ENCODE peak calls at places on chromosomes 3 and 15, in four cellular contexts. R is foreskin fibroblast, U is upper lobe of left lung, L is B cell. N is an unnamed sample.

GRCh38 chr3:182108351-182108750 is 396.6 kb downstream of the SOX2 start:
- DNase-seq in R (no peak), U (no peak), L (no peak), N (no peak)

GRCh38 chr3:120299403-120299802 is 14.4 kb upstream of the GPR156 start:
- DNase-seq in R (no peak), U (no peak), L (no peak), N (no peak)

GRCh38 chr15:78365931-78366330 is 25.8 kb downstream of the CRABP1 start:
- DNase-seq in R (no peak), U (no peak), L (no peak), N (no peak)

GRCh38 chr3:67601919-67602608 is 52.3 kb downstream of the SUCLG2 start:
- DNase-seq in R (no peak), U (no peak), L (no peak), N (no peak)

GRCh38 chr15:38941399-38941953 is 376.9 kb upstream of the RASGRP1 start:
- DNase-seq in R (peak), U (no peak), L (no peak), N (no peak)

GRCh38 chr15:33400941-33401340 is 90.2 kb downstream of the RYR3 start:
- DNase-seq in R (no peak), U (no peak), L (no peak), N (no peak)

GRCh38 chr15:48389701-48390143 is 58.5 kb downstream of the DUT start:
- DNase-seq in R (peak), U (no peak), L (no peak), N (no peak)

GRCh38 chr3:187274315-187274976 is 17.1 kb downstream of the MASP1 start:
- DNase-seq in R (no peak), U (peak), L (no peak), N (no peak)

GRCh38 chr3:61521229-61521628 is 40.1 kb upstream of the PTPRG start:
- DNase-seq in R (no peak), U (no peak), L (no peak), N (no peak)

GRCh38 chr3:188929138-188929537 is 242.6 kb upstream of the TPRG1 start:
- DNase-seq in R (no peak), U (no peak), L (no peak), N (no peak)

GRCh38 chr15:29968099-29968892 is 114.5 kb upstream of the GOLGA8J start:
- DNase-seq in R (peak), U (peak), L (peak), N (no peak)

GRCh38 chr3:14473411-14473891 is 66.7 kb downstream of the GRIP2 start:
- DNase-seq in R (no peak), U (no peak), L (no peak), N (no peak)

GRCh38 chr15:49832421-49832980 is 211.7 kb downstream of the DTWD1 start:
- DNase-seq in R (peak), U (no peak), L (no peak), N (no peak)

GRCh38 chr3:168624195-168624594 is 528.5 kb upstream of the GOLIM4 start:
- DNase-seq in R (no peak), U (no peak), L (no peak), N (no peak)

GRCh38 chr15:25784876-25785642 is 78.1 kb downstream of the ATP10A start:
- DNase-seq in R (peak), U (no peak), L (no peak), N (no peak)

GRCh38 chr3:176914764-176915163 is 282.5 kb downstream of the TBL1XR1 start:
- DNase-seq in R (no peak), U (no peak), L (no peak), N (no peak)

GRCh38 chr15:71662306-71662705 is 148.0 kb upstream of the NR2E3 start:
- DNase-seq in R (no peak), U (no peak), L (no peak), N (no peak)

GRCh38 chr3:64460877-64461276 is 226.9 kb downstream of the ADAMTS9 start:
- DNase-seq in R (peak), U (no peak), L (no peak), N (no peak)

GRCh38 chr15:98856540-98856907 is 151.1 kb downstream of the PGPEP1L start:
- DNase-seq in R (peak), U (no peak), L (no peak), N (no peak)

GRCh38 chr3:29478671-29479070 is 197.8 kb downstream of the RBMS3 start:
- DNase-seq in R (peak), U (no peak), L (no peak), N (no peak)

DNA sequence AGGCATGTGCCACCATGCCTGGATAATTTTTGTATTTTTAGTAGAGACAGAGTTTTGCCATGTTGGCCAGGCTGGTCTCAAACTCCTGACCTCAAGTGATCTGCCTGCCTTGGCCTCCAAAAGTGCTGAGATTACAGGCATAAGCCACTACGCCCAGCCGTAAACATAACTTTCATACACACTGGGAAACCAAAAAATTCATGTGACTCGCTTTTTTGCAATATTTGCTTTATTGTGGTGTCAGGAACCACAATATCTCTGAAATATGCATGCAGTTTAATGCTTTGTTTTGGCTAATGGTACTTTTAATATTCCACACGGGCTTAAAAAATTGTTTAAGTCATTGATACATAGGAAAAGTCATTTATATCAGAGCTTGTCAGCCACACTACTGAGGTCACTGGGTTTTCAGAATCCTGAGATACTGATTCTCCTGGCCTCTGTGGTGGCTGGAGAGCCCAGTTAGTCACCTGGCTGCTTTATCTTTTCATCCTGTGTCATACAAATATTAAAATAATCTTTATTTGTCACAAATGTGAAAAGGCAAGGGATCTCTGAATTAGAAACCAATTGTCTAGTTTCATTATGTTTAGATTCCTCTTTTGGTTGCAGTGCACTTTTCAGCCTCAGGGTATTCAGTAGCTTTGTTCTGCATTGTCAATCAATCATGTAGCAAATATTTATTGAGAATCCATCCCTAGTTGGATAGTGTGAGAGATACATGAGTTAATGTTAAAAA is 10.0 kb downstream of the TMEM62 start:
- DNase-seq in R (peak), U (no peak), L (no peak), N (no peak)
- TF ChIP-seq CTCF in R (no peak), U (no peak), L (peak), N (no peak)

GRCh38 chr3:108030915-108031425 is 59.9 kb downstream of the CD47 start:
- DNase-seq in R (no peak), U (no peak), L (no peak), N (no peak)
- TF ChIP-seq CTCF in R (no peak), U (no peak), L (no peak), N (no peak)

GRCh38 chr15:60830479-60830878 is 351.5 kb upstream of the ICE2 start:
- DNase-seq in R (peak), U (no peak), L (no peak), N (no peak)
- TF ChIP-seq CTCF in R (no peak), U (no peak), L (no peak), N (no peak)

DNA sequence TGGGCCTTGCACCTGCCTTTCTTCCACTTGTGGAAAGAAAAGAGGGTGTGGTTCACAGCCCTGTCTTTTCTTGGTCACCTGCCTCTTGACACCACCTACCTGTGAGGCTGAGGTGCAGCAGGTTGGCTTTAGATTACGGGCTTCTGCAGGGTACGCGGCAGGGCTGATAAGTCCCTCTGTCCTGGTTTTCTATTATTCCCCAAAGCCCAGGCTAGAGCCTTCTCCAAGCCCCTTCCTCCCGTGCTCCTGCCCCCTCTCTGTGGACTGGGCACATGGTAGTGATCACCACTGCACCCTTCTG is 44.8 kb upstream of the HACD2 start:
- DNase-seq in R (no peak), U (no peak), L (no peak), N (no peak)
- TF ChIP-seq CTCF in R (no peak), U (no peak), L (no peak), N (no peak)

GRCh38 chr3:44114142-44114541 is 127.5 kb upstream of the TOPAZ1 start:
- DNase-seq in R (peak), U (peak), L (peak), N (no peak)
- TF ChIP-seq CTCF in R (peak), U (peak), L (peak), N (no peak)

GRCh38 chr3:172333692-172334457 is 114.4 kb downstream of the GHSR start:
- DNase-seq in R (no peak), U (no peak), L (no peak), N (no peak)
- TF ChIP-seq CTCF in R (no peak), U (no peak), L (no peak), N (no peak)